ENCODE peak calls at places on chromosomes 11 and 22, in six cellular contexts. O is body of pancreas, T is hepatocyte, M is mammary epithelial cell, U is psoas muscle, J is Caco-2. C is an unnamed sample. For H3K4me1, H3K27me3 and H3K9me3, the result is how much of the 10 kb centered on the place peaks cover.

GRCh38 chr11:117885777-117886176 is 9.3 kb upstream of the FXYD6 start:
- DNase-seq in O (peak), U (peak), J (peak), M (no peak), T (peak), C (peak)

GRCh38 chr11:26105762-26106423 is 226.0 kb upstream of the ANO3 start:
- DNase-seq in O (no peak), U (no peak), M (no peak), T (no peak), J (no peak), C (no peak)

GRCh38 chr11:92978226-92979111 is 9.0 kb downstream of the MTNR1B start:
- DNase-seq in J (no peak), T (peak), M (peak), U (no peak), O (peak), C (peak)

GRCh38 chr11:16392646-16393045 is 36.3 kb upstream of the SOX6 start:
- DNase-seq in M (no peak), U (no peak), O (no peak), J (no peak), T (no peak), C (no peak)

GRCh38 chr22:24156915-24157782 is 24.1 kb upstream of the SUSD2 start:
- DNase-seq in T (peak), M (peak), J (peak), U (peak), O (peak), C (peak)

GRCh38 chr11:117931331-117931950 is 2.2 kb upstream of the TMPRSS13 start:
- DNase-seq in J (peak), U (no peak), O (no peak), T (no peak), M (no peak), C (no peak)

GRCh38 chr22:17436382-17436951 is 67.2 kb downstream of the CECR2 start:
- DNase-seq in O (no peak), M (no peak), T (peak), J (no peak), U (no peak), C (no peak)

GRCh38 chr22:38236786-38237185 is 35.0 kb downstream of the MAFF start:
- DNase-seq in O (no peak), T (no peak), J (peak), U (no peak), M (no peak), C (no peak)

GRCh38 chr22:45630436-45630835 is 41.2 kb upstream of the ATXN10 start:
- DNase-seq in M (no peak), J (no peak), O (no peak), U (no peak), T (no peak), C (no peak)

GRCh38 chr11:7442588-7443215 is 42.6 kb upstream of the OLFML1 start:
- DNase-seq in U (peak), O (peak), T (peak), M (peak), J (peak), C (peak)

GRCh38 chr11:112481893-112482292 is 221.2 kb upstream of the PLET1 start:
- DNase-seq in O (no peak), U (no peak), J (no peak), M (no peak), T (no peak), C (no peak)

GRCh38 chr11:64545605-64546004 is 45.4 kb upstream of the SLC22A12 start:
- DNase-seq in U (no peak), M (peak), O (no peak), T (no peak), J (no peak), C (no peak)

GRCh38 chr22:45579306-45579705 is 76.6 kb downstream of the FBLN1 start:
- DNase-seq in M (no peak), O (no peak), T (peak), J (no peak), U (no peak), C (no peak)

GRCh38 chr11:119419834-119420492 is 3.0 kb downstream of the THY1 start:
- DNase-seq in T (no peak), O (no peak), J (no peak), M (no peak), U (no peak), C (no peak)

GRCh38 chr11:79173615-79174014 is 267.2 kb downstream of the TENM4 start:
- DNase-seq in U (peak), M (no peak), T (peak), J (no peak), O (no peak), C (no peak)

GRCh38 chr11:120400564-120401364 is 64.6 kb downstream of the ARHGEF12 start:
- DNase-seq in O (peak), T (peak), M (peak), U (no peak), J (no peak), C (peak)

GRCh38 chr11:92286718-92287117 is 62.1 kb downstream of the FAT3 start:
- DNase-seq in T (peak), J (peak), O (no peak), U (no peak), M (no peak), C (no peak)

GRCh38 chr11:36233226-36233625 is 56.0 kb downstream of the COMMD9 start:
- DNase-seq in J (no peak), M (no peak), O (no peak), T (no peak), U (no peak), C (peak)

GRCh38 chr11:75118577-75118976 is 21.9 kb upstream of the OR2AT4 start:
- DNase-seq in U (no peak), T (no peak), J (no peak), M (no peak), O (no peak), C (no peak)

DNA sequence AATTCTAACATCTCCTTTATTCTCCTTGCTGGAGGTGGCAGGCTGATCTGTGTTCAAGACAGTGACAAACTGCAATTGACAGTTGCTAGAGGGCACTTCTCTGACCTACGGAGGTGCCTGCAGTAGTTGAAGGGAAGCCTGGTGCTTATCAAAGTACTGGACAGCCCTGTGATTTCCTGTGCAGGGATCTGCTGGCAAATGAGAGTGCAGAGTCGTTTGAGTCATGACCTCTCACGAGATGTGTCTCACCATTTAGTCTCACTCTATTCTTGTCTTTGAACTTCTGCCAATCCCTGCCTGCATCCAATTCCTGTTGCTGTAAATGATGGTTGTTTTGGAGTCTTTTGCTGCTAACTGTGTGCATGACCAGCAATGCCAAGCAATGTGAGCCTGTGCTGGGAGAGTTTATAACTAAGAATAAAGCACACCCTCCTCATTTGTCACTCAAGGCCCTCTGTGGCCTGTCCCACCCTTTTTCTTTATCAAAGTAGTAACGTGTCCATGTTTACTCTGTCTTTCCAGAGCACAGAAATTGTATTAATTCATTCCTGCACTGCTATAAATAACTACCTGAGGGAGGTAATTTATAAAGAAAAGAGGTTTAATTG is 34.6 kb downstream of the MRGPRX2 start:
- DNase-seq in O (no peak), M (peak), U (no peak), J (no peak), T (peak), C (no peak)
- H3K4me1 ChIP-seq in O (under half), M (under half), U (under half), J (under half), T (under half), C (under half)

GRCh38 chr11:20551096-20551495 is 48.3 kb upstream of the SLC6A5 start:
- DNase-seq in O (no peak), T (no peak), U (no peak), J (no peak), M (no peak), C (no peak)
- H3K27me3 ChIP-seq in O (under half), T (under half), U (under half), J (under half), M (under half), C (under half)

GRCh38 chr22:49076300-49077035 is 751.2 kb downstream of the BRD1 start:
- DNase-seq in T (no peak), U (no peak), M (no peak), J (no peak), O (no peak), C (no peak)
- H3K9me3 ChIP-seq in T (under half), U (under half), M (under half), J (under half), O (under half), C (under half)

GRCh38 chr11:104075091-104075490 is 38.7 kb downstream of the DDI1 start:
- DNase-seq in O (no peak), M (no peak), J (no peak), U (no peak), T (no peak), C (no peak)

GRCh38 chr11:104078250-104078649 is 41.8 kb downstream of the DDI1 start:
- DNase-seq in M (no peak), O (no peak), U (no peak), T (no peak), J (no peak), C (no peak)

GRCh38 chr11:104075716-104076115 is 39.3 kb downstream of the DDI1 start:
- DNase-seq in U (no peak), M (no peak), O (no peak), J (no peak), T (no peak), C (no peak)

GRCh38 chr11:104073950-104074349 is 37.5 kb downstream of the DDI1 start:
- DNase-seq in J (no peak), U (peak), O (no peak), T (peak), M (peak), C (peak)

DNA sequence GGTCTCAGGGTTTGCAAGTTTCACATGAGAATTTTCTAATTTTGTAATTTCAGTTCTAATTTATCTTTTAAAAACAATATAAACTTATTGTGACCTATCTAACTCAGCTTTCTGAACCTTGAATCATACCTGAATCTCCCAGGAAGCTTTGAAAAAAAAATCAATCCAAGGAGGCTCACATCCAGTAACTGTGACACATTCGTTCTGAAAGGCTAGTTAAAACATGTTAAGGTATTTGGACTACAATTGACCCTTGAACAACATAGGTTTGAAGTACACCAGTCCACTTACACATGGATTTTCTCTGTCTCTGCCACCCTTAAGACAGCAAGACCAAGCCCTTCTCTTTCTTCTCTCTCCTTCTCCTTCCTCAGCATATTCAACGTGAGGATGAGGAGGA is 40.0 kb downstream of the DDI1 start:
- DNase-seq in U (no peak), O (no peak), T (no peak), J (no peak), M (peak), C (no peak)
- H3K4me1 ChIP-seq in U (under half), O (under half), T (under half), J (under half), M (under half), C (under half)

GRCh38 chr11:35059040-35059439 is 79.9 kb upstream of the CD44 start:
- DNase-seq in M (no peak), T (no peak), O (no peak), J (no peak), U (no peak), C (no peak)

GRCh38 chr11:35058318-35058717 is 80.7 kb upstream of the CD44 start:
- DNase-seq in M (no peak), T (no peak), J (no peak), U (no peak), O (no peak), C (no peak)

GRCh38 chr11:35050596-35050995 is 88.4 kb upstream of the CD44 start:
- DNase-seq in O (no peak), M (no peak), J (no peak), T (no peak), U (no peak), C (no peak)

GRCh38 chr11:35061516-35062440 is 77.2 kb upstream of the CD44 start:
- DNase-seq in T (no peak), M (no peak), J (no peak), U (no peak), O (no peak), C (no peak)

GRCh38 chr11:35056391-35057093 is 82.4 kb upstream of the CD44 start:
- DNase-seq in O (no peak), U (no peak), J (no peak), M (peak), T (no peak), C (no peak)
- H3K27me3 ChIP-seq in O (under half), U (under half), J (under half), M (under half), T (under half), C (under half)

GRCh38 chr22:49159711-49160110 is 668.0 kb downstream of the BRD1 start:
- DNase-seq in O (no peak), M (no peak), J (no peak), T (no peak), U (no peak), C (no peak)
- H3K9me3 ChIP-seq in O (under half), M (half or more), J (under half), T (under half), U (under half), C (under half)

DNA sequence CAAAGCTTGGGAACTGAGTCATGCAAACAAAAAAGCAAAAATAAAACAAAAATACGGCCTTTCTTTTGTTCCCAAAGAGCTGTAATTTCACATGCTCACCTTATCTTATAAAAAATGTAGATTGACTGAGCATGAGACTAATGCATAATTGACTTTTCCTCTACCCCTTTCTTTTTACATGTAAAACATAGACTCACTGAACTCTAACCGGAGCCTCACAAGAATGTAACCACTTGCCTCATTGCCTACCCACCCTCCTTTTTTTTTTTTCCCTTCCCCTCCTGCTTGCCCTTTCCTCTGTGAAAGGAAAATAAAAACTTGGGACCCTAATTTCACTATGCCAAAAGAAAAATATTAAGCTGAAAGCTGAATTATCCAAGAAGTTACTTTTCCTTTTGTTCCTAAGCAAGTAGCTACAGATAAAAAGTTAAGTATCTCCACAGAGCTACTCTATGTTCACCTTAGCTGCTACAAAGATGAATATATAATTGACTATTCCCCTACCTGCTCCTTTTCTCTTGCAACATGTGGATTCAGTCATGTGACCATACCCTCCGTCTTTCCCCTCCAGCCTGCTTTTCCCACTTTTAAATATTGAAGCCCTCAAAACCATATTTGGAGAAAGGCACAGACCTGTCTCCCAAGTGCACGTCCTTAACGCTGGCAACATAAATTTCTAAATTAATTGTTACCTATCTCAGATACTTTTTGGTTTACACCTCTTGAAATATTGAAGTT is 39.6 kb upstream of the WEE1 start:
- DNase-seq in O (no peak), U (no peak), J (no peak), T (no peak), M (no peak), C (no peak)
- H3K4me1 ChIP-seq in O (under half), U (under half), J (under half), T (under half), M (under half), C (under half)

DNA sequence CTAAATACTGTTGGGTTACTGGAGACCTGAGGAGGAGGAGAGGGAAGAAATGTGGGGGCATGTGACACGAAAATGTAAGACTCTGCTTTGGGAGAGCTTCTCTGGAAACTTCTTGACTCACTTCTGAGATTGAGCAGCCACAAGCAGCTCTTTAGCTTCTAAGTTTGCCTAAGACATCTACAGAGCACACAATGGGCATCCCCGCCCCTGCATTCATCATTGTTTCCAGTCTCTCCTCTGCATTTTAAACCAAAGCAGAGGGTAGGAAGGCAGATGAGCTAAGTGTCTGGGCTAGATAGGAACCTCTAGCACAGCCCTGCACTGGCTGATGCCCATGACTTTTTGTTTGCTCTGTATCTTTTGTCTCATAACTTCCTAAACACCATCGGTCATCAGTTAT is 2.1 kb upstream of the OR52D1 start:
- DNase-seq in O (no peak), J (no peak), T (no peak), U (no peak), M (no peak), C (no peak)
- H3K27me3 ChIP-seq in O (under half), J (under half), T (under half), U (under half), M (under half), C (under half)

C was measured in SJCRH30.